ENCODE peak calls at places on chromosomes 1 and 21, in seven cellular contexts. One of them, this sample, is unnamed.

GRCh38 chr1:43069481-43070050 is 102.5 kb downstream of the EBNA1BP2 start:
- DNase-seq in COLO829: no peak
- DNase-seq in HEK293T: no peak
- DNase-seq in A172: no peak
- DNase-seq in effector CD8-positive, alpha-beta T cell: no peak
- DNase-seq in GM13977: no peak
- DNase-seq in SHP77: no peak
- DNase-seq in this sample: no peak

GRCh38 chr1:184242507-184242943 is 144.3 kb upstream of the C1orf21 start:
- DNase-seq in COLO829: peak
- DNase-seq in HEK293T: peak
- DNase-seq in A172: peak
- DNase-seq in effector CD8-positive, alpha-beta T cell: no peak
- DNase-seq in GM13977: no peak
- DNase-seq in SHP77: no peak
- DNase-seq in this sample: no peak

GRCh38 chr21:24824209-24824608 is 783.1 kb downstream of the MRPL39 start:
- DNase-seq in COLO829: no peak
- DNase-seq in HEK293T: no peak
- DNase-seq in A172: no peak
- DNase-seq in effector CD8-positive, alpha-beta T cell: no peak
- DNase-seq in GM13977: no peak
- DNase-seq in SHP77: no peak
- DNase-seq in this sample: no peak

GRCh38 chr1:202376247-202376646 is 27.7 kb downstream of the PPP1R12B start:
- DNase-seq in COLO829: no peak
- DNase-seq in HEK293T: no peak
- DNase-seq in A172: no peak
- DNase-seq in effector CD8-positive, alpha-beta T cell: no peak
- DNase-seq in GM13977: no peak
- DNase-seq in SHP77: no peak
- DNase-seq in this sample: no peak

GRCh38 chr1:44268054-44268453 is 54.8 kb downstream of the DMAP1 start:
- DNase-seq in COLO829: no peak
- DNase-seq in HEK293T: no peak
- DNase-seq in A172: no peak
- DNase-seq in effector CD8-positive, alpha-beta T cell: no peak
- DNase-seq in GM13977: no peak
- DNase-seq in SHP77: no peak
- DNase-seq in this sample: no peak

GRCh38 chr1:196535727-196536126 is 72.5 kb downstream of the KCNT2 start:
- DNase-seq in COLO829: no peak
- DNase-seq in HEK293T: no peak
- DNase-seq in A172: peak
- DNase-seq in effector CD8-positive, alpha-beta T cell: no peak
- DNase-seq in GM13977: no peak
- DNase-seq in SHP77: no peak
- DNase-seq in this sample: no peak

GRCh38 chr1:8409107-8409506 is 91.2 kb downstream of the SLC45A1 start:
- DNase-seq in COLO829: no peak
- DNase-seq in HEK293T: peak
- DNase-seq in A172: peak
- DNase-seq in effector CD8-positive, alpha-beta T cell: no peak
- DNase-seq in GM13977: peak
- DNase-seq in SHP77: no peak
- DNase-seq in this sample: no peak

GRCh38 chr1:8677782-8678181 is 139.7 kb downstream of the RERE start:
- DNase-seq in COLO829: no peak
- DNase-seq in HEK293T: no peak
- DNase-seq in A172: no peak
- DNase-seq in effector CD8-positive, alpha-beta T cell: no peak
- DNase-seq in GM13977: no peak
- DNase-seq in SHP77: no peak
- DNase-seq in this sample: no peak

GRCh38 chr21:42389449-42389835 is 6.4 kb downstream of the TMPRSS3 start:
- DNase-seq in COLO829: peak
- DNase-seq in HEK293T: no peak
- DNase-seq in A172: no peak
- DNase-seq in effector CD8-positive, alpha-beta T cell: no peak
- DNase-seq in GM13977: no peak
- DNase-seq in SHP77: peak
- DNase-seq in this sample: no peak

GRCh38 chr1:108901106-108901505 is 24.3 kb downstream of the GPSM2 start:
- DNase-seq in COLO829: no peak
- DNase-seq in HEK293T: no peak
- DNase-seq in A172: no peak
- DNase-seq in effector CD8-positive, alpha-beta T cell: no peak
- DNase-seq in GM13977: no peak
- DNase-seq in SHP77: no peak
- DNase-seq in this sample: no peak

GRCh38 chr1:5637171-5637570 is 355.1 kb downstream of the NPHP4 start:
- DNase-seq in COLO829: peak
- DNase-seq in HEK293T: no peak
- DNase-seq in A172: no peak
- DNase-seq in effector CD8-positive, alpha-beta T cell: no peak
- DNase-seq in GM13977: no peak
- DNase-seq in SHP77: peak
- DNase-seq in this sample: no peak

GRCh38 chr1:62993844-62994243 is 209.9 kb downstream of the ATG4C start:
- DNase-seq in COLO829: no peak
- DNase-seq in HEK293T: no peak
- DNase-seq in A172: no peak
- DNase-seq in effector CD8-positive, alpha-beta T cell: no peak
- DNase-seq in GM13977: no peak
- DNase-seq in SHP77: no peak
- DNase-seq in this sample: no peak

GRCh38 chr1:154342132-154342531 is 16.8 kb downstream of the ATP8B2 start:
- DNase-seq in COLO829: no peak
- DNase-seq in HEK293T: no peak
- DNase-seq in A172: no peak
- DNase-seq in effector CD8-positive, alpha-beta T cell: no peak
- DNase-seq in GM13977: no peak
- DNase-seq in SHP77: no peak
- DNase-seq in this sample: no peak

GRCh38 chr1:221804303-221804702 is 62.4 kb upstream of the DUSP10 start:
- DNase-seq in COLO829: no peak
- DNase-seq in HEK293T: no peak
- DNase-seq in A172: no peak
- DNase-seq in effector CD8-positive, alpha-beta T cell: no peak
- DNase-seq in GM13977: no peak
- DNase-seq in SHP77: no peak
- DNase-seq in this sample: no peak

GRCh38 chr1:44503625-44504024 is 98.6 kb downstream of the RNF220 start:
- DNase-seq in COLO829: no peak
- DNase-seq in HEK293T: no peak
- DNase-seq in A172: no peak
- DNase-seq in effector CD8-positive, alpha-beta T cell: no peak
- DNase-seq in GM13977: no peak
- DNase-seq in SHP77: no peak
- DNase-seq in this sample: no peak

GRCh38 chr1:54882483-54882882 is 4.5 kb downstream of the DHCR24 start:
- DNase-seq in COLO829: no peak
- DNase-seq in HEK293T: no peak
- DNase-seq in A172: no peak
- DNase-seq in effector CD8-positive, alpha-beta T cell: no peak
- DNase-seq in GM13977: no peak
- DNase-seq in SHP77: peak
- DNase-seq in this sample: no peak

GRCh38 chr21:28801906-28802305 is 190.8 kb downstream of the LTN1 start:
- DNase-seq in COLO829: no peak
- DNase-seq in HEK293T: no peak
- DNase-seq in A172: no peak
- DNase-seq in effector CD8-positive, alpha-beta T cell: no peak
- DNase-seq in GM13977: no peak
- DNase-seq in SHP77: no peak
- DNase-seq in this sample: no peak

GRCh38 chr1:204359474-204360255 is at the start of gene PLEKHA6:
- DNase-seq in COLO829: no peak
- DNase-seq in HEK293T: no peak
- DNase-seq in A172: peak
- DNase-seq in effector CD8-positive, alpha-beta T cell: no peak
- DNase-seq in GM13977: no peak
- DNase-seq in SHP77: no peak
- DNase-seq in this sample: no peak

GRCh38 chr1:3443759-3444697 is 10.4 kb upstream of the ARHGEF16 start:
- DNase-seq in COLO829: no peak
- DNase-seq in HEK293T: no peak
- DNase-seq in A172: no peak
- DNase-seq in effector CD8-positive, alpha-beta T cell: no peak
- DNase-seq in GM13977: no peak
- DNase-seq in SHP77: no peak
- DNase-seq in this sample: no peak

GRCh38 chr1:32701421-32701911 is 1.1 kb downstream of the SYNC start:
- DNase-seq in COLO829: no peak
- DNase-seq in HEK293T: no peak
- DNase-seq in A172: no peak
- DNase-seq in effector CD8-positive, alpha-beta T cell: no peak
- DNase-seq in GM13977: no peak
- DNase-seq in SHP77: no peak
- DNase-seq in this sample: no peak

GRCh38 chr1:53460666-53461328 is 1.6 kb downstream of the DMRTB1 start:
- DNase-seq in COLO829: no peak
- DNase-seq in HEK293T: no peak
- DNase-seq in A172: no peak
- DNase-seq in effector CD8-positive, alpha-beta T cell: no peak
- DNase-seq in GM13977: no peak
- DNase-seq in SHP77: no peak
- DNase-seq in this sample: peak

This sample was measured in GM10248.